ENCODE peak calls at places on chromosome 5, in eight cellular contexts. One of them, this sample, is unnamed.

GRCh38 chr5:160266752-160267345 is 37.5 kb downstream of the FABP6 start:
- DNase-seq in upper lobe of right lung: peak
- DNase-seq in neural crest cell: no peak
- DNase-seq in MCF 10A: no peak
- DNase-seq in lower lobe of right lung: no peak
- DNase-seq in omental fat pad: no peak
- DNase-seq in progenitor cell of endocrine pancreas: no peak
- DNase-seq in fibroblast of the aortic adventitia: no peak
- DNase-seq in this sample: no peak

GRCh38 chr5:162272417-162272816 is 204.8 kb downstream of the GABRG2 start:
- DNase-seq in neural crest cell: no peak
- DNase-seq in omental fat pad: no peak
- DNase-seq in progenitor cell of endocrine pancreas: no peak
- DNase-seq in lower lobe of right lung: no peak
- DNase-seq in MCF 10A: no peak
- DNase-seq in fibroblast of the aortic adventitia: no peak
- DNase-seq in upper lobe of right lung: no peak
- DNase-seq in this sample: no peak

GRCh38 chr5:1436036-1436435 is 9.2 kb downstream of the SLC6A3 start:
- DNase-seq in omental fat pad: no peak
- DNase-seq in neural crest cell: no peak
- DNase-seq in MCF 10A: no peak
- DNase-seq in upper lobe of right lung: no peak
- DNase-seq in fibroblast of the aortic adventitia: no peak
- DNase-seq in progenitor cell of endocrine pancreas: no peak
- DNase-seq in lower lobe of right lung: no peak
- DNase-seq in this sample: no peak

GRCh38 chr5:136249678-136250266 is 56.8 kb upstream of the SMIM32 start:
- DNase-seq in lower lobe of right lung: peak
- DNase-seq in neural crest cell: peak
- DNase-seq in MCF 10A: peak
- DNase-seq in omental fat pad: no peak
- DNase-seq in fibroblast of the aortic adventitia: peak
- DNase-seq in progenitor cell of endocrine pancreas: peak
- DNase-seq in upper lobe of right lung: peak
- DNase-seq in this sample: no peak

GRCh38 chr5:128826290-128826689 is 139.0 kb upstream of the SLC27A6 start:
- DNase-seq in MCF 10A: peak
- DNase-seq in fibroblast of the aortic adventitia: no peak
- DNase-seq in progenitor cell of endocrine pancreas: no peak
- DNase-seq in upper lobe of right lung: no peak
- DNase-seq in omental fat pad: no peak
- DNase-seq in neural crest cell: no peak
- DNase-seq in lower lobe of right lung: no peak
- DNase-seq in this sample: no peak

GRCh38 chr5:66680227-66680626 is 84.0 kb downstream of the MAST4 start:
- DNase-seq in lower lobe of right lung: no peak
- DNase-seq in progenitor cell of endocrine pancreas: no peak
- DNase-seq in omental fat pad: no peak
- DNase-seq in upper lobe of right lung: no peak
- DNase-seq in fibroblast of the aortic adventitia: no peak
- DNase-seq in neural crest cell: no peak
- DNase-seq in MCF 10A: no peak
- DNase-seq in this sample: no peak

GRCh38 chr5:178368278-178368677 is 135.7 kb upstream of the PHYKPL start:
- DNase-seq in progenitor cell of endocrine pancreas: no peak
- DNase-seq in MCF 10A: no peak
- DNase-seq in upper lobe of right lung: peak
- DNase-seq in neural crest cell: no peak
- DNase-seq in lower lobe of right lung: no peak
- DNase-seq in omental fat pad: no peak
- DNase-seq in fibroblast of the aortic adventitia: no peak
- DNase-seq in this sample: no peak

GRCh38 chr5:93120771-93121170 is 460.2 kb downstream of the NR2F1-AS1 start:
- DNase-seq in omental fat pad: no peak
- DNase-seq in MCF 10A: no peak
- DNase-seq in fibroblast of the aortic adventitia: no peak
- DNase-seq in progenitor cell of endocrine pancreas: no peak
- DNase-seq in upper lobe of right lung: no peak
- DNase-seq in neural crest cell: no peak
- DNase-seq in lower lobe of right lung: no peak
- DNase-seq in this sample: no peak

GRCh38 chr5:178483620-178484019 is 106.6 kb downstream of the COL23A1 start:
- DNase-seq in lower lobe of right lung: peak
- DNase-seq in upper lobe of right lung: no peak
- DNase-seq in progenitor cell of endocrine pancreas: no peak
- DNase-seq in neural crest cell: no peak
- DNase-seq in fibroblast of the aortic adventitia: no peak
- DNase-seq in MCF 10A: no peak
- DNase-seq in omental fat pad: no peak
- DNase-seq in this sample: no peak

GRCh38 chr5:5421149-5421960 is 1.1 kb upstream of the ICE1 start:
- DNase-seq in upper lobe of right lung: no peak
- DNase-seq in fibroblast of the aortic adventitia: peak
- DNase-seq in omental fat pad: no peak
- DNase-seq in neural crest cell: no peak
- DNase-seq in MCF 10A: peak
- DNase-seq in progenitor cell of endocrine pancreas: no peak
- DNase-seq in lower lobe of right lung: no peak
- DNase-seq in this sample: no peak

GRCh38 chr5:10724799-10725507 is 36.1 kb downstream of the DAP start:
- DNase-seq in progenitor cell of endocrine pancreas: no peak
- DNase-seq in MCF 10A: peak
- DNase-seq in lower lobe of right lung: no peak
- DNase-seq in omental fat pad: no peak
- DNase-seq in upper lobe of right lung: no peak
- DNase-seq in neural crest cell: no peak
- DNase-seq in fibroblast of the aortic adventitia: peak
- DNase-seq in this sample: no peak

GRCh38 chr5:89972901-89973300 is 436.7 kb downstream of the CETN3 start:
- DNase-seq in neural crest cell: no peak
- DNase-seq in lower lobe of right lung: no peak
- DNase-seq in omental fat pad: no peak
- DNase-seq in progenitor cell of endocrine pancreas: no peak
- DNase-seq in upper lobe of right lung: no peak
- DNase-seq in fibroblast of the aortic adventitia: peak
- DNase-seq in MCF 10A: no peak
- DNase-seq in this sample: no peak

GRCh38 chr5:71887680-71888079 is 168.6 kb downstream of the CARTPT start:
- DNase-seq in fibroblast of the aortic adventitia: peak
- DNase-seq in progenitor cell of endocrine pancreas: no peak
- DNase-seq in omental fat pad: no peak
- DNase-seq in neural crest cell: no peak
- DNase-seq in MCF 10A: peak
- DNase-seq in lower lobe of right lung: no peak
- DNase-seq in upper lobe of right lung: no peak
- DNase-seq in this sample: no peak

GRCh38 chr5:141681695-141682641 is at the start of gene ARAP3:
- DNase-seq in progenitor cell of endocrine pancreas: peak
- DNase-seq in neural crest cell: peak
- DNase-seq in fibroblast of the aortic adventitia: peak
- DNase-seq in upper lobe of right lung: peak
- DNase-seq in MCF 10A: peak
- DNase-seq in lower lobe of right lung: peak
- DNase-seq in omental fat pad: peak
- DNase-seq in this sample: peak

GRCh38 chr5:73201547-73202513 is 28.8 kb downstream of the TMEM174 start:
- DNase-seq in MCF 10A: peak
- DNase-seq in fibroblast of the aortic adventitia: peak
- DNase-seq in progenitor cell of endocrine pancreas: peak
- DNase-seq in upper lobe of right lung: peak
- DNase-seq in omental fat pad: peak
- DNase-seq in neural crest cell: peak
- DNase-seq in lower lobe of right lung: peak
- DNase-seq in this sample: peak

GRCh38 chr5:73199671-73200070 is 26.7 kb downstream of the TMEM174 start:
- DNase-seq in fibroblast of the aortic adventitia: peak
- DNase-seq in MCF 10A: no peak
- DNase-seq in progenitor cell of endocrine pancreas: no peak
- DNase-seq in lower lobe of right lung: no peak
- DNase-seq in upper lobe of right lung: no peak
- DNase-seq in neural crest cell: no peak
- DNase-seq in omental fat pad: no peak
- DNase-seq in this sample: no peak

GRCh38 chr5:73205309-73205708 is 32.3 kb downstream of the TMEM174 start:
- DNase-seq in upper lobe of right lung: no peak
- DNase-seq in omental fat pad: no peak
- DNase-seq in fibroblast of the aortic adventitia: no peak
- DNase-seq in MCF 10A: no peak
- DNase-seq in progenitor cell of endocrine pancreas: no peak
- DNase-seq in lower lobe of right lung: no peak
- DNase-seq in neural crest cell: no peak
- DNase-seq in this sample: no peak

GRCh38 chr5:73204302-73204701 is 31.3 kb downstream of the TMEM174 start:
- DNase-seq in MCF 10A: no peak
- DNase-seq in lower lobe of right lung: no peak
- DNase-seq in fibroblast of the aortic adventitia: no peak
- DNase-seq in progenitor cell of endocrine pancreas: no peak
- DNase-seq in upper lobe of right lung: no peak
- DNase-seq in omental fat pad: no peak
- DNase-seq in neural crest cell: no peak
- DNase-seq in this sample: no peak

DNA sequence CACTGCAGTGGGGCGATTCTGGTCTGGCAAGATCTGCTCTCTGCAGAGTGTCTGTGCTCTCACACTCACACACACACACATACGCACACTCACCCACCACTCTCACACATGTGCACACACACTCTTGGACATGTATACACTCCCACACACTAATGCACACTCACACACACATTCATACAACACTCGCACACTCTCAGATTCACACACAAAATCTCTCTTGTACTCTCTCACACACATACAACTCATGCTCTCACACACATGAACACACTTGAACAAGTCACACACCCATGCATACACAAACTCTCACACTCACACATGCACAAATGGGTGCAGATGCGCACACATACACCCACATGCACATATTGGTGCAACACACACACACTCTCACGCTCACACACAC is 31.7 kb downstream of the TMEM174 start:
- DNase-seq in fibroblast of the aortic adventitia: no peak
- DNase-seq in omental fat pad: no peak
- DNase-seq in lower lobe of right lung: no peak
- DNase-seq in neural crest cell: no peak
- DNase-seq in progenitor cell of endocrine pancreas: no peak
- DNase-seq in MCF 10A: no peak
- DNase-seq in upper lobe of right lung: no peak
- DNase-seq in this sample: no peak
- TF ChIP-seq CTCF in fibroblast of the aortic adventitia: no peak
- TF ChIP-seq CTCF in omental fat pad: no peak
- TF ChIP-seq CTCF in lower lobe of right lung: no peak
- TF ChIP-seq CTCF in neural crest cell: no peak
- TF ChIP-seq CTCF in progenitor cell of endocrine pancreas: no peak
- TF ChIP-seq CTCF in MCF 10A: no peak
- TF ChIP-seq CTCF in upper lobe of right lung: no peak
- TF ChIP-seq CTCF in this sample: no peak

DNA sequence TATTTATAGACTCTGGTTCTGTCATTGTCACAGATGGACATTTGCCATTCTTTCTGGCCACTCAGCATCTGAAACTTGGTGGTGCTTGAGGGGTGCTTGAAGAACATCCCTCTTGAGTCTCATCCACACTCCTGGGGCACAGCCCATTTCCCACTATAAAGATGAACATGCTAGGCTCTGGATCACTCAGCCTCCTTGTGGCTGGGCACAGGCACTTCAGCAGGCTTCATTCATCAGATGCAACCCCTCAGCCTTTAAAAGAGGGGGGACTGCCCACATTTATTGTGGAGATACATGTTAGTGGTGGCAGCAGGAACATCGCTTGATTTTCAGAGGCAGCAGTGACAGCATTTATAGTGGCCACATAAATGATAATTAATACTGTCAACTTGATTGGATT is 124.7 kb upstream of the NIPBL start:
- DNase-seq in neural crest cell: no peak
- DNase-seq in omental fat pad: no peak
- DNase-seq in upper lobe of right lung: no peak
- DNase-seq in fibroblast of the aortic adventitia: no peak
- DNase-seq in progenitor cell of endocrine pancreas: no peak
- DNase-seq in MCF 10A: no peak
- DNase-seq in lower lobe of right lung: no peak
- DNase-seq in this sample: no peak
- TF ChIP-seq CTCF in neural crest cell: peak
- TF ChIP-seq CTCF in omental fat pad: no peak
- TF ChIP-seq CTCF in upper lobe of right lung: no peak
- TF ChIP-seq CTCF in fibroblast of the aortic adventitia: peak
- TF ChIP-seq CTCF in progenitor cell of endocrine pancreas: peak
- TF ChIP-seq CTCF in MCF 10A: no peak
- TF ChIP-seq CTCF in lower lobe of right lung: no peak
- TF ChIP-seq CTCF in this sample: no peak

DNA sequence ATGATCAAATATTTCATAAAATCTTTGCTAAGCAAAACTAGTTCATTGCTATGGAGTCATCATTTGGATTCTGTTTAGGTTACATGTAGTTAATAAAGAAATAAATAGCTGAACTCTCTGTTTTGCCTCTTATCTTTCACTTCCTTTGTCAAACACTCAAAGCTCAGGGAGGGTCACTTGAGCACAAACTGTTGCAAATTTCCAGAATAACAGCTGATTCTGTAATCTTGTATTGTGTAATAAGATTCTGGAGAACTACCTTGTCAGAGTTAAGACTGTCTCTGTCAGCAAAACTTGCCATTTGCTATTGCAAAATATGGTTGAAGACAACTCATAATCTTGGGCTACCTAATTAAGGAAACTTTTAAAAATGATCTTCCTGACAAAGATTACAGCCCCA is 182.0 kb upstream of the MOCS2 start:
- DNase-seq in lower lobe of right lung: no peak
- DNase-seq in fibroblast of the aortic adventitia: peak
- DNase-seq in upper lobe of right lung: no peak
- DNase-seq in omental fat pad: no peak
- DNase-seq in MCF 10A: peak
- DNase-seq in progenitor cell of endocrine pancreas: no peak
- DNase-seq in neural crest cell: no peak
- DNase-seq in this sample: no peak
- TF ChIP-seq CTCF in lower lobe of right lung: no peak
- TF ChIP-seq CTCF in fibroblast of the aortic adventitia: no peak
- TF ChIP-seq CTCF in upper lobe of right lung: no peak
- TF ChIP-seq CTCF in omental fat pad: no peak
- TF ChIP-seq CTCF in MCF 10A: no peak
- TF ChIP-seq CTCF in progenitor cell of endocrine pancreas: no peak
- TF ChIP-seq CTCF in neural crest cell: no peak
- TF ChIP-seq CTCF in this sample: no peak

DNA sequence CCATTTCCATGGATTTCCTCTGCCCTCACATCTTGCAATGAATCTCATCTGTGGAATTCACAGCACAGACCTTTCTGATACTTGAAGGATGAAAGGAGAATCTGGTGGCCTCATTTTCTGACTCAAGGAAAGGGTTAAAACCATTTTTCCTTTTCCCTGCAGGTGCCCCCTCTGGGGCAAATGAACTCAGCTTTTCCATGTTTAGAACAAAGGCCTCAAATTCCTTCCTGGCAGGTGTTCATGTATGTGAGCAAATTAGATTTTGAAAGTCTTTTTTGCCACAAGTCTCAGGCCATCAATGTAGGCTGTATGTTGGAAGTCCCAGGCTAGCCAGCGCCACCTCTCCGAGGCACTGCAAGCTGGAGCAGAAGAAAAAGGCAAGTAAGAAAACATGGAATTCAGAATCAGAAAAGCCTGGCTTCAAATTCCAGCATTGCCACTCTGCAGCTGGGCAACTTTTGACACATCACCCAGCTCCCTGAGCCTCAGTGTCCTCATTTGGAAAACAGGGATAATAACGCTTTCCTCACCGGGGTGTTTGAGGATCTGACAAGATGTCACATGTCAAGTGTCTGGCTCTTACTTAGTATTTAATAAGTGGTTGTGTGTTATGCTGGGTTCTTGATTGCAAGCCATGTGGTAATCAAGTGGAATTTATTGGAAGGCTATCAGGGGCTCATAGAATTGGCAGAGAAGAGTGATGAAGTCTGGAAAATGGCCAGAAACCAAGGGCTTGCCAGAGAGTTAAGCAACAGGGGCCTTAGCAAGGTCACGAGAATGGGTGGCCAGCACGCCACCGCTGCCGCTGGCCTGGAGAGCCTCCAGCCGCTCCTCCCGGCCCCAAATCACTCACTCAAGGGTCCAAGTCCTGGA is 48.4 kb upstream of the SMIM23 start:
- DNase-seq in fibroblast of the aortic adventitia: peak
- DNase-seq in progenitor cell of endocrine pancreas: no peak
- DNase-seq in omental fat pad: no peak
- DNase-seq in upper lobe of right lung: peak
- DNase-seq in MCF 10A: peak
- DNase-seq in neural crest cell: no peak
- DNase-seq in lower lobe of right lung: peak
- DNase-seq in this sample: no peak
- TF ChIP-seq CTCF in fibroblast of the aortic adventitia: peak
- TF ChIP-seq CTCF in progenitor cell of endocrine pancreas: no peak
- TF ChIP-seq CTCF in omental fat pad: no peak
- TF ChIP-seq CTCF in upper lobe of right lung: peak
- TF ChIP-seq CTCF in MCF 10A: no peak
- TF ChIP-seq CTCF in neural crest cell: no peak
- TF ChIP-seq CTCF in lower lobe of right lung: peak
- TF ChIP-seq CTCF in this sample: no peak

This sample was measured in natural killer cell.